ENCODE peak calls at places on chromosome 4, in four cellular contexts. B is mesenchymal stem cell, N is H1, E is thoracic aorta. F is an unnamed sample.

GRCh38 chr4:115356176-115356575 is 242.8 kb upstream of the NDST4 start:
- DNase-seq in B (no peak), N (no peak), E (no peak), F (no peak)

GRCh38 chr4:142406051-142406549 is 440.0 kb downstream of the INPP4B start:
- DNase-seq in B (no peak), N (no peak), E (no peak), F (no peak)

GRCh38 chr4:73450398-73451004 is 14.5 kb downstream of the AFP start:
- DNase-seq in B (peak; percentile 64), N (no peak), E (peak; percentile 6), F (no peak)

GRCh38 chr4:74181225-74181624 is 23.3 kb downstream of the MTHFD2L start:
- DNase-seq in B (peak; percentile 54), N (no peak), E (no peak), F (no peak)

GRCh38 chr4:173270312-173271027 is 63.7 kb downstream of the HMGB2 start:
- DNase-seq in B (peak; percentile 60), N (no peak), E (no peak), F (no peak)

GRCh38 chr4:45370370-45370769 is 644.0 kb upstream of the GNPDA2 start:
- DNase-seq in B (no peak), N (no peak), E (no peak), F (no peak)

GRCh38 chr4:102531441-102531840 is 30.3 kb downstream of the NFKB1 start:
- DNase-seq in B (no peak), N (no peak), E (no peak), F (no peak)

GRCh38 chr4:41339812-41340809 is 83.4 kb downstream of the UCHL1 start:
- DNase-seq in B (peak; percentile 67), N (no peak), E (no peak), F (no peak)

GRCh38 chr4:138891610-138892009 is 124.0 kb upstream of the NOCT start:
- DNase-seq in B (no peak), N (no peak), E (no peak), F (no peak)

GRCh38 chr4:48645225-48645794 is 134.8 kb downstream of the FRYL start:
- DNase-seq in B (no peak), N (no peak), E (no peak), F (no peak)

GRCh38 chr4:116668190-116668589 is 417.2 kb downstream of the TRAM1L1 start:
- DNase-seq in B (no peak), N (no peak), E (no peak), F (no peak)

GRCh38 chr4:63361628-63362027 is 1047.6 kb downstream of the TECRL start:
- DNase-seq in B (no peak), N (no peak), E (no peak), F (no peak)

GRCh38 chr4:99856166-99856565 is 38.1 kb downstream of the LAMTOR3 start:
- DNase-seq in B (peak; percentile 77), N (no peak), E (no peak), F (no peak)

GRCh38 chr4:25915359-25915716 is 1.3 kb downstream of the SMIM20 start:
- DNase-seq in B (no peak), N (no peak), E (no peak), F (no peak)

GRCh38 chr4:181952478-181952877 is 290.7 kb upstream of the TENM3 start:
- DNase-seq in B (peak; percentile 72), N (no peak), E (no peak), F (no peak)

GRCh38 chr4:159682996-159683395 is 580.1 kb downstream of the RAPGEF2 start:
- DNase-seq in B (peak; percentile 69), N (no peak), E (no peak), F (no peak)

F was measured in GM12864.